ENCODE peak calls at places on chromosomes 2 and 18, in seven cellular contexts. R, H, N, C, S, A and Z are unnamed samples. For H3K9me3, the result is how much of the 10 kb centered on the place peaks cover.

GRCh38 chr2:46831037-46831868 is 84.4 kb downstream of the MCFD2 start:
- DNase-seq in S (peak), C (no peak), H (no peak), N (no peak), A (peak), R (no peak), Z (no peak)

GRCh38 chr2:240725266-240726060 is 33.8 kb downstream of the AQP12A start:
- DNase-seq in A (no peak), H (no peak), C (no peak), R (no peak), N (no peak), S (no peak), Z (peak)

GRCh38 chr2:217438136-217438535 is 564.7 kb downstream of the TNS1 start:
- DNase-seq in S (no peak), C (no peak), A (no peak), R (no peak), H (no peak), N (no peak), Z (no peak)

GRCh38 chr2:120533625-120534024 is 187.7 kb downstream of the INHBB start:
- DNase-seq in C (no peak), N (no peak), R (no peak), H (no peak), A (no peak), S (no peak), Z (peak)

GRCh38 chr18:73923866-73924265 is 223.8 kb downstream of the FBXO15 start:
- DNase-seq in N (no peak), R (no peak), C (no peak), S (no peak), H (no peak), A (peak), Z (no peak)

GRCh38 chr2:47056875-47057731 is 98.0 kb downstream of the STPG4 start:
- DNase-seq in S (no peak), A (peak), C (no peak), H (no peak), N (peak), R (no peak), Z (peak)

GRCh38 chr2:128433911-128434550 is 115.4 kb upstream of the HS6ST1 start:
- DNase-seq in A (no peak), N (no peak), H (no peak), R (peak), S (no peak), C (no peak), Z (peak)

GRCh38 chr2:25743132-25743830 is 69.9 kb upstream of the DTNB start:
- DNase-seq in A (no peak), C (no peak), N (no peak), R (no peak), H (no peak), S (no peak), Z (no peak)

GRCh38 chr2:73821227-73821626 is 7.5 kb upstream of the STAMBP start:
- DNase-seq in S (no peak), N (no peak), R (no peak), H (no peak), A (no peak), C (no peak), Z (no peak)

GRCh38 chr2:74849228-74849892 is 15.4 kb downstream of the HK2 start:
- DNase-seq in R (no peak), C (no peak), A (peak), H (no peak), S (no peak), N (no peak), Z (peak)

GRCh38 chr2:230179086-230179485 is 40.7 kb downstream of the SP110 start:
- DNase-seq in H (no peak), R (no peak), S (no peak), C (no peak), N (no peak), A (no peak), Z (no peak)

DNA sequence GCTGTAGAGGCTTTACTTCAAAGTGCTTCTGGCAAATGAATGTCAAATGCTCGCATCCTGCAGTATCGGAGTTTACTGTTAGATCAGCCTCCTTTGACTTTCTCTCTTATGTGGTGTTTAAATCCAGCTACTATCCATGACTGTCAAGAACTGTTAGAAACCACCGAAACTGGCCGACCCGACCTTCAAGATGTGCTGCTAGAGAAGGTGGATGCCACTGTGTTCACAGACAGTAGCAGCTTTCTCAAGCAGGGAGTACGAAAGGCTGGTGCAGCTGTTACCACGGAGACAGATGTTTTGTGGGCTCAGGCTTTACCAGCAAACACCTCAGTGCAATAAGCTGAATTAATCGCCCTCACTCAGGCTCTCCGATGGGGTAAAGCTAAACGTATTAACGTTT is 336.6 kb upstream of the CNTNAP5 start:
- DNase-seq in N (no peak), C (no peak), H (no peak), A (no peak), R (peak), S (no peak), Z (no peak)
- H3K9me3 ChIP-seq in N (under half), C (under half), H (under half), A (under half), R (under half), S (under half), Z (under half)

GRCh38 chr2:30582521-30582920 is 135.5 kb downstream of the LCLAT1 start:
- DNase-seq in R (no peak), A (no peak), N (no peak), S (no peak), C (no peak), H (no peak), Z (no peak)
- H3K9me3 ChIP-seq in R (under half), A (under half), N (under half), S (under half), C (under half), H (under half), Z (under half)

DNA sequence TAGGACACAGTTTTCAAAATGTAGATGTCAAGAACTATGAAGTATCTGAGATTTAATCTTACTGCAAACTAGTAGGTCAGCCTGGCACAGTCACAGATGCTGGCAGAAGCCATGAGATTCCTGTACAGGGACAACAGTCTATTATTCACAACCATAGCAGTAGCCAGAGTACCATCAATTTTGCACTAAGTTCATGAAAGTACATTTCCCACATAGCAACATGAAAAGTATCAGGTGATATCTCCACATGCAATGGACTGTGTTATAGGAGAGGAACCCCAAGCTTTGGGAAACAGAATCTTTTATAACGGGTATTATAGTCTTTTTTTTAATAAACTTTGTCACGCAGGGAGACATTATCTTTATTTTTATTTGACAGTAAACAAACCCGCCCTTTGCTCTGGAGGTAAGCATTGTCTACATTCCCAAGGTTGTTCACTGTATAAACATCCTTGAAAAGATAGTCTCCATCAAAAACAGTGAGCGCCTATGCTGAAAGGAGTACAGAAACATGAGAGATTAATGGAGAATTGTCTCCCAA is 33.4 kb upstream of the DPP4 start:
- DNase-seq in R (no peak), S (no peak), H (no peak), N (no peak), C (peak), A (no peak), Z (no peak)
- H3K9me3 ChIP-seq in R (under half), S (under half), H (under half), N (under half), C (under half), A (under half), Z (under half)

GRCh38 chr2:148000095-148000494 is 20.4 kb downstream of the ORC4 start:
- DNase-seq in A (no peak), C (no peak), H (no peak), N (no peak), S (no peak), R (no peak), Z (no peak)
- H3K9me3 ChIP-seq in A (under half), C (under half), H (under half), N (under half), S (under half), R (under half), Z (under half)

GRCh38 chr2:224565452-224566035 is 19.6 kb downstream of the CUL3 start:
- DNase-seq in C (no peak), R (no peak), S (no peak), A (no peak), N (no peak), H (no peak), Z (no peak)
- H3K9me3 ChIP-seq in C (under half), R (under half), S (under half), A (under half), N (under half), H (under half), Z (under half)

GRCh38 chr18:77248873-77249582 is 620 bp upstream of the GALR1 start:
- DNase-seq in C (no peak), S (no peak), A (no peak), R (peak), N (no peak), H (no peak), Z (no peak)
- H3K9me3 ChIP-seq in C (under half), S (under half), A (under half), R (under half), N (under half), H (under half), Z (under half)

DNA sequence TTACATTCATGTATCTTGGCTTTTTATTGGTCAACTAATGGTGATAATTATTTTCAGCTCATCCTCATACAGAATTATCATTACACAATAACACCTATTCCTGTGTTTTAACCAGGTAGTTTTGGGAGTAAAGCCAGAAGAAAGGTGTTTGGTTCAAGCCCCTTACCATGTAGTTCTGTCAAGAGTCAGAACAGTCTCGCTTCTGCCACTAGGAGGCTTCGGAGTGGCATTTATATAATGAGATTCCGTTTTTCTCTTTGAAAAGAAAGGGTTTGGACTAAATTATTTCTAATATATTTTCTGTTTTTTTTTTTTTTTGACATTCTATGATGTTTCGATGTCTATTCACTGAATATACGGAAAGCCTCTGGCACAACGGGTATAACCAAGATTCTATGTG is 217.8 kb downstream of the CDH7 start:
- DNase-seq in N (no peak), H (no peak), S (no peak), C (no peak), A (no peak), R (no peak), Z (no peak)
- H3K9me3 ChIP-seq in N (under half), H (under half), S (under half), C (under half), A (under half), R (under half), Z (under half)

GRCh38 chr18:6366776-6367175 is 47.9 kb downstream of the L3MBTL4 start:
- DNase-seq in R (no peak), C (no peak), S (no peak), A (no peak), N (no peak), H (no peak), Z (no peak)

GRCh38 chr18:6362559-6363129 is 52.1 kb downstream of the L3MBTL4 start:
- DNase-seq in S (no peak), A (no peak), H (no peak), N (no peak), C (no peak), R (no peak), Z (no peak)

GRCh38 chr18:6367208-6367607 is 47.5 kb downstream of the L3MBTL4 start:
- DNase-seq in A (no peak), N (no peak), C (no peak), S (no peak), R (no peak), H (no peak), Z (no peak)

GRCh38 chr18:6365385-6365784 is 49.3 kb downstream of the L3MBTL4 start:
- DNase-seq in A (no peak), C (no peak), R (no peak), S (no peak), N (no peak), H (no peak), Z (no peak)

DNA sequence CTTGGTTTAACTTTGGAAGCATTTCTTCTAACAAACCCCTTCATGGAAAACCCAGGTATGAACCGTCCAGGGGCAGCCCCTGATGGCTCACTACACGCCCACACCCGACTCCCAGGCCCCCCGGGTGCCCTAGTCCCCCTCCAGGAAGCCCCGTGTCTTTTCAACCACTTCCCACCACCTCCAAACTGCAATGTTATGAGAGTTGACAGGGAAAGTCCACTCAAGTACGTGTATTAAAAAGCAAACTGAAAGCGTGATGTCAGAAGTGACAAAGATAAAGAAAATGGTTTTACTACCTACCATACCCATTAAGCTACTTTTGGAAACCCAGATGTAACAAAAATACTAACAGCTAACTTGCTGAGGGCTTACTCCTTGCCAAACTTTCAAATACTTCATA is 51.5 kb downstream of the L3MBTL4 start:
- DNase-seq in R (no peak), A (no peak), N (no peak), C (no peak), S (no peak), H (no peak), Z (no peak)
- H3K9me3 ChIP-seq in R (under half), A (under half), N (under half), C (under half), S (under half), H (under half), Z (under half)

GRCh38 chr2:238515411-238515810 is 88.7 kb downstream of the ASB1 start:
- DNase-seq in R (no peak), S (no peak), H (no peak), A (peak), N (no peak), C (no peak), Z (no peak)

GRCh38 chr2:238520359-238520886 is 93.7 kb downstream of the ASB1 start:
- DNase-seq in R (no peak), A (no peak), S (no peak), H (no peak), N (no peak), C (no peak), Z (no peak)

GRCh38 chr2:238518828-238519186 is 92.1 kb downstream of the ASB1 start:
- DNase-seq in C (no peak), N (no peak), H (no peak), S (no peak), A (no peak), R (no peak), Z (no peak)

GRCh38 chr2:238518127-238518827 is 91.5 kb downstream of the ASB1 start:
- DNase-seq in R (no peak), H (peak), C (no peak), N (no peak), S (peak), A (peak), Z (no peak)

GRCh38 chr2:238517209-238517608 is 90.5 kb downstream of the ASB1 start:
- DNase-seq in S (no peak), R (no peak), A (no peak), H (no peak), C (no peak), N (no peak), Z (no peak)
- H3K9me3 ChIP-seq in S (under half), R (under half), A (under half), H (under half), C (under half), N (under half), Z (under half)